ENCODE peak calls at places on chromosomes 5 and 9, in six cellular contexts. One of them, this sample, is unnamed.

GRCh38 chr9:138102246-138103051 is 224.9 kb downstream of the CACNA1B start:
- DNase-seq in dorsolateral prefrontal cortex: no peak
- DNase-seq in breast epithelium: peak
- DNase-seq in AG04449: no peak
- DNase-seq in CD8-positive, alpha-beta T cell: no peak
- DNase-seq in mucosa of descending colon: no peak
- DNase-seq in this sample: no peak

GRCh38 chr9:134917431-134918373 is at the start of gene FCN1:
- DNase-seq in CD8-positive, alpha-beta T cell: no peak
- DNase-seq in AG04449: no peak
- DNase-seq in breast epithelium: no peak
- DNase-seq in dorsolateral prefrontal cortex: peak
- DNase-seq in mucosa of descending colon: no peak
- DNase-seq in this sample: no peak

GRCh38 chr9:136719212-136719880 is 7.0 kb downstream of the DIPK1B start:
- DNase-seq in AG04449: no peak
- DNase-seq in breast epithelium: no peak
- DNase-seq in mucosa of descending colon: no peak
- DNase-seq in CD8-positive, alpha-beta T cell: no peak
- DNase-seq in dorsolateral prefrontal cortex: no peak
- DNase-seq in this sample: no peak

GRCh38 chr9:93329632-93330286 is 121.7 kb upstream of the FAM120A start:
- DNase-seq in CD8-positive, alpha-beta T cell: no peak
- DNase-seq in breast epithelium: no peak
- DNase-seq in mucosa of descending colon: peak
- DNase-seq in AG04449: no peak
- DNase-seq in dorsolateral prefrontal cortex: no peak
- DNase-seq in this sample: no peak

GRCh38 chr5:55308254-55308836 is 556 bp downstream of the MTREX start:
- DNase-seq in dorsolateral prefrontal cortex: no peak
- DNase-seq in CD8-positive, alpha-beta T cell: no peak
- DNase-seq in AG04449: no peak
- DNase-seq in breast epithelium: no peak
- DNase-seq in mucosa of descending colon: peak
- DNase-seq in this sample: peak

GRCh38 chr5:57698785-57699184 is 216.2 kb upstream of the ACTBL2 start:
- DNase-seq in CD8-positive, alpha-beta T cell: no peak
- DNase-seq in mucosa of descending colon: no peak
- DNase-seq in dorsolateral prefrontal cortex: no peak
- DNase-seq in breast epithelium: no peak
- DNase-seq in AG04449: no peak
- DNase-seq in this sample: no peak

GRCh38 chr5:84393969-84394368 is 9.3 kb upstream of the EDIL3 start:
- DNase-seq in dorsolateral prefrontal cortex: no peak
- DNase-seq in AG04449: no peak
- DNase-seq in mucosa of descending colon: no peak
- DNase-seq in breast epithelium: no peak
- DNase-seq in CD8-positive, alpha-beta T cell: no peak
- DNase-seq in this sample: peak

GRCh38 chr5:151451626-151452520 is 4.5 kb downstream of the SLC36A1 start:
- DNase-seq in breast epithelium: no peak
- DNase-seq in dorsolateral prefrontal cortex: no peak
- DNase-seq in CD8-positive, alpha-beta T cell: no peak
- DNase-seq in AG04449: peak
- DNase-seq in mucosa of descending colon: no peak
- DNase-seq in this sample: peak

GRCh38 chr9:8632493-8632892 is 832.9 kb upstream of the DMAC1 start:
- DNase-seq in breast epithelium: no peak
- DNase-seq in CD8-positive, alpha-beta T cell: no peak
- DNase-seq in mucosa of descending colon: no peak
- DNase-seq in dorsolateral prefrontal cortex: no peak
- DNase-seq in AG04449: no peak
- DNase-seq in this sample: no peak

GRCh38 chr5:122458278-122458872 is 146.3 kb downstream of the SNCAIP start:
- DNase-seq in mucosa of descending colon: peak
- DNase-seq in AG04449: no peak
- DNase-seq in dorsolateral prefrontal cortex: no peak
- DNase-seq in CD8-positive, alpha-beta T cell: no peak
- DNase-seq in breast epithelium: no peak
- DNase-seq in this sample: peak

DNA sequence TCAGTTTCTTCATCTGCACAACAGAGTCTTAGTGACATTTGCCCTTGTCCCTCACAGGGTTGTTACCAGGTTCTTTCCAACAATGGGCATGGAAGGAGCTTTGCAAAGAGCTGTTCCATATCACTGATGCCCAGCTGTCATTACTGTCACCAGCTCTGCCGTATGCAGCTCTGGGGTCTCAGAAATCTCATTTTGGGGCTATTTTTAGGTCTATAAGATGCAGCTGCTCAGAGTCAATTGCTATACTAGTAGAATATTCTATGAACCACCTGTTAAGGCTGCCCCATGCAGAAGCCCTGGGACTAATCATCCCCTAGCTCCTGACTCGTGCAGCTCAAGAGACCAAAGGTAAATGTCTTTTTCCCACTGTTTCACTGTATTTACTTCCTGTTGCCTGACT is 105.1 kb upstream of the TNPO1 start:
- DNase-seq in dorsolateral prefrontal cortex: no peak
- DNase-seq in mucosa of descending colon: no peak
- DNase-seq in AG04449: no peak
- DNase-seq in breast epithelium: no peak
- DNase-seq in CD8-positive, alpha-beta T cell: no peak
- DNase-seq in this sample: no peak
- TF ChIP-seq CTCF in dorsolateral prefrontal cortex: no peak
- TF ChIP-seq CTCF in mucosa of descending colon: no peak
- TF ChIP-seq CTCF in AG04449: no peak
- TF ChIP-seq CTCF in breast epithelium: no peak
- TF ChIP-seq CTCF in CD8-positive, alpha-beta T cell: no peak
- TF ChIP-seq CTCF in this sample: no peak

GRCh38 chr5:74543162-74543995 is 97.1 kb downstream of the ENC1 start:
- DNase-seq in mucosa of descending colon: no peak
- DNase-seq in breast epithelium: peak
- DNase-seq in dorsolateral prefrontal cortex: no peak
- DNase-seq in CD8-positive, alpha-beta T cell: no peak
- DNase-seq in AG04449: peak
- DNase-seq in this sample: peak
- H3K4me3 ChIP-seq in mucosa of descending colon: no peak
- H3K4me3 ChIP-seq in breast epithelium: no peak
- H3K4me3 ChIP-seq in dorsolateral prefrontal cortex: no peak
- H3K4me3 ChIP-seq in CD8-positive, alpha-beta T cell: no peak
- H3K4me3 ChIP-seq in AG04449: peak
- H3K4me3 ChIP-seq in this sample: peak

GRCh38 chr5:125668904-125669303 is 754.3 kb upstream of the GRAMD2B start:
- DNase-seq in CD8-positive, alpha-beta T cell: no peak
- DNase-seq in breast epithelium: no peak
- DNase-seq in AG04449: no peak
- DNase-seq in dorsolateral prefrontal cortex: no peak
- DNase-seq in mucosa of descending colon: peak
- DNase-seq in this sample: no peak

GRCh38 chr5:125673359-125673950 is 749.8 kb upstream of the GRAMD2B start:
- DNase-seq in AG04449: no peak
- DNase-seq in dorsolateral prefrontal cortex: no peak
- DNase-seq in CD8-positive, alpha-beta T cell: no peak
- DNase-seq in mucosa of descending colon: no peak
- DNase-seq in breast epithelium: no peak
- DNase-seq in this sample: no peak
- TF ChIP-seq CTCF in AG04449: no peak
- TF ChIP-seq CTCF in dorsolateral prefrontal cortex: no peak
- TF ChIP-seq CTCF in CD8-positive, alpha-beta T cell: no peak
- TF ChIP-seq CTCF in mucosa of descending colon: no peak
- TF ChIP-seq CTCF in breast epithelium: no peak
- TF ChIP-seq CTCF in this sample: peak

GRCh38 chr5:132498152-132498551 is 7.6 kb upstream of the IRF1 start:
- DNase-seq in AG04449: no peak
- DNase-seq in mucosa of descending colon: peak
- DNase-seq in dorsolateral prefrontal cortex: no peak
- DNase-seq in breast epithelium: peak
- DNase-seq in CD8-positive, alpha-beta T cell: no peak
- DNase-seq in this sample: no peak
- H3K4me3 ChIP-seq in AG04449: no peak
- H3K4me3 ChIP-seq in mucosa of descending colon: no peak
- H3K4me3 ChIP-seq in dorsolateral prefrontal cortex: no peak
- H3K4me3 ChIP-seq in breast epithelium: no peak
- H3K4me3 ChIP-seq in CD8-positive, alpha-beta T cell: no peak
- H3K4me3 ChIP-seq in this sample: no peak

DNA sequence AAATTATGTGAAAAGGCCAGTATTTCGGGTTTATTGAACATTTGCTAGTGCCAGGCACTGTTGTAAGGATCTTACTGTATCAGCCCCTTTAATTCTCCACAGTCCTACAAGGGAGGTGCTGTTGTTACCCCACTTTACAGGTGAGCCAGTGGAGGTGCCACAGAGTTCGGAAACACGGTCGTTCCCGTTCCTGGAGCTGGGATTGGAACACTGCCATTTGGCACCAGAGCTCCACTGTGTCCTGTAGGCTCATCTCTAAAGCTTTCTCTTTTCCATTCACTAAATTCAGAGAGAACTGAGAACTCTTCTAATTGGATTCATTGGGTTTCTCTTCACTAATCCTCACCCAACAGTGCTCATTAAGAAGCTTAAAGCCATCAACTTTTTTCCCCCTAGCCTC is 5.6 kb downstream of the ERGIC1 start:
- DNase-seq in breast epithelium: peak
- DNase-seq in CD8-positive, alpha-beta T cell: no peak
- DNase-seq in AG04449: no peak
- DNase-seq in dorsolateral prefrontal cortex: no peak
- DNase-seq in mucosa of descending colon: no peak
- DNase-seq in this sample: no peak
- TF ChIP-seq CTCF in breast epithelium: no peak
- TF ChIP-seq CTCF in CD8-positive, alpha-beta T cell: no peak
- TF ChIP-seq CTCF in AG04449: no peak
- TF ChIP-seq CTCF in dorsolateral prefrontal cortex: no peak
- TF ChIP-seq CTCF in mucosa of descending colon: no peak
- TF ChIP-seq CTCF in this sample: no peak

GRCh38 chr5:77639624-77640023 is 1.1 kb upstream of the OTP start:
- DNase-seq in mucosa of descending colon: no peak
- DNase-seq in AG04449: no peak
- DNase-seq in breast epithelium: no peak
- DNase-seq in CD8-positive, alpha-beta T cell: no peak
- DNase-seq in dorsolateral prefrontal cortex: no peak
- DNase-seq in this sample: no peak

GRCh38 chr5:77640577-77641396 is 2.3 kb upstream of the OTP start:
- DNase-seq in CD8-positive, alpha-beta T cell: no peak
- DNase-seq in breast epithelium: no peak
- DNase-seq in dorsolateral prefrontal cortex: no peak
- DNase-seq in mucosa of descending colon: no peak
- DNase-seq in AG04449: no peak
- DNase-seq in this sample: no peak

GRCh38 chr5:77638204-77638762 is at the start of gene OTP:
- DNase-seq in breast epithelium: no peak
- DNase-seq in CD8-positive, alpha-beta T cell: no peak
- DNase-seq in mucosa of descending colon: no peak
- DNase-seq in AG04449: no peak
- DNase-seq in dorsolateral prefrontal cortex: no peak
- DNase-seq in this sample: no peak

GRCh38 chr5:77637170-77638074 is 1.1 kb downstream of the OTP start:
- DNase-seq in AG04449: no peak
- DNase-seq in breast epithelium: no peak
- DNase-seq in CD8-positive, alpha-beta T cell: no peak
- DNase-seq in mucosa of descending colon: no peak
- DNase-seq in dorsolateral prefrontal cortex: no peak
- DNase-seq in this sample: no peak

DNA sequence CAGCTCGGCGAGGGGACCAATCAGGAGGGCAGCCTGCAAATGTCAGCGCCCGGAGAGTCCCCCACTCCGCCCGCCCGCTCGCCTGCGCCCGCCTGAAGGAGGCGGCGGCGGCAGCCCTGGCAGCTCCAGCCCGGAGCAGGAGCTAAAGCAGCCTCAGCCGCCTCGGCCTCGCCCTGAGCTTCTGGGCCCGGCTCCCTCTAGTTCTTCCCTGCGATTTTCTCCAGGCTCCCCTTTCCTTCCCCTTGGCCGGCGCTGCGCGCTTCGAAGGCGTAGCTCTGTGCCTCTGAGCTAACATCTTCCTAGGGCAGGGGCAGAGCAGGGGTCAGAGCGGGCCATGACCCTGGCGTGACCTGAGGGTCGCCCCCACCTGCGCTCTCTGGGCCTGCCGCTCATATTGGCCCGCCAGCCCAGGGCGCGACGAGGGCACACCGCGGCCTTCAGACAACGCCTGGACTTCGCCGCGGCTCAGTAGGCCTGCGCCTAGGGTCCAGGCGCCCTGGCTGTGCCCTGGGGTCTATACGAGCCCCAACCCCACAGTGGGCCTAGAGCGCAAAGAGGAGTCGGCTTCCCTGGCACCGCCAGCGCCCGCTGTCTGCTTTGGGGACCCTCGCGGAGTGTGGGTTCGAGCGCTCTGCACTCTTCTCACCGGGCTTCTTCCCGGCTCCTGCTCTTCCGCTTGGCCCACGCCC is 394 bp upstream of the OTP start:
- DNase-seq in breast epithelium: no peak
- DNase-seq in mucosa of descending colon: no peak
- DNase-seq in AG04449: no peak
- DNase-seq in CD8-positive, alpha-beta T cell: no peak
- DNase-seq in dorsolateral prefrontal cortex: no peak
- DNase-seq in this sample: no peak
- H3K4me3 ChIP-seq in breast epithelium: no peak
- H3K4me3 ChIP-seq in mucosa of descending colon: no peak
- H3K4me3 ChIP-seq in AG04449: no peak
- H3K4me3 ChIP-seq in CD8-positive, alpha-beta T cell: no peak
- H3K4me3 ChIP-seq in dorsolateral prefrontal cortex: no peak
- H3K4me3 ChIP-seq in this sample: no peak

DNA sequence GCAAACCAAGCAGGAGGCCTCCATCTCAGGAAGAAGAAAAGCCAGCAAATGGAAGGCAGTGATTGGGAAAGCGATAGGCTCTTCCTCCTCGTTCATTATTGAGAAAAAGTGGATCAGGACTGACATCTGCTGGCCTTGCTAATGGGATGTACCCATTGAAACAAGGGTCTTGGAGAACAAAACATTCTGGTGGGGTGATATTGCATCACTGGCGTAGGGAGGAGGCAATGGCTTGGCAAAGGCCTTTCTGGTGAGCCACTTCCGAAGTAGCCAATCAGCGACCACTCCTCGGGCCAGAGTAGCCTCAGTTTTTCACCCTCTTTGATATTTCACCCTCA is 86.7 kb upstream of the NFIB start:
- DNase-seq in dorsolateral prefrontal cortex: peak
- DNase-seq in mucosa of descending colon: peak
- DNase-seq in AG04449: no peak
- DNase-seq in breast epithelium: peak
- DNase-seq in CD8-positive, alpha-beta T cell: no peak
- DNase-seq in this sample: peak
- TF ChIP-seq CTCF in dorsolateral prefrontal cortex: peak
- TF ChIP-seq CTCF in mucosa of descending colon: no peak
- TF ChIP-seq CTCF in AG04449: peak
- TF ChIP-seq CTCF in breast epithelium: peak
- TF ChIP-seq CTCF in CD8-positive, alpha-beta T cell: no peak
- TF ChIP-seq CTCF in this sample: peak

This sample was measured in choroid plexus epithelial cell.